ENCODE peak calls at places on chromosomes 6 and 20, in four cellular contexts. O is endothelial cell, W is mesothelial cell of epicardium, J is astrocyte of the cerebellum. N is an unnamed sample.

GRCh38 chr6:95517004-95517403 is 60.3 kb upstream of the MANEA start:
- DNase-seq in J (no peak), W (no peak), O (no peak), N (no peak)

GRCh38 chr20:6388666-6389197 is 265.9 kb upstream of the FERMT1 start:
- DNase-seq in J (no peak), O (no peak), W (no peak), N (no peak)

GRCh38 chr20:25310268-25310920 is 62.5 kb downstream of the PYGB start:
- DNase-seq in J (peak; percentile 45), W (no peak), O (no peak), N (no peak)

GRCh38 chr6:120302041-120302440 is 952.5 kb upstream of the MAN1A1 start:
- DNase-seq in J (no peak), W (no peak), O (no peak), N (no peak)

GRCh38 chr20:57703013-57703412 is 6.8 kb downstream of the PMEPA1 start:
- DNase-seq in W (no peak), O (no peak), J (no peak), N (no peak)

GRCh38 chr6:66556936-66557335 is 849.9 kb upstream of the EYS start:
- DNase-seq in W (no peak), J (no peak), O (no peak), N (no peak)

GRCh38 chr6:126657556-126658129 is 317.7 kb downstream of the CENPW start:
- DNase-seq in W (no peak), J (peak; percentile 42), O (peak; percentile 18), N (no peak)

GRCh38 chr6:126888727-126889725 is 229.4 kb upstream of the RSPO3 start:
- DNase-seq in J (no peak), W (no peak), O (no peak), N (no peak)

GRCh38 chr20:39775110-39775509 is 813.0 kb downstream of the DHX35 start:
- DNase-seq in J (peak; percentile 98), W (no peak), O (no peak), N (no peak)

GRCh38 chr6:38080889-38081288 is 261.4 kb downstream of the ZFAND3 start:
- DNase-seq in O (no peak), J (no peak), W (no peak), N (no peak)

GRCh38 chr6:80767808-80768207 is 661.3 kb downstream of the BCKDHB start:
- DNase-seq in W (no peak), O (no peak), J (peak; percentile 81), N (no peak)

GRCh38 chr6:169224185-169224695 is 29.4 kb downstream of the THBS2 start:
- DNase-seq in O (no peak), W (no peak), J (no peak), N (no peak)

GRCh38 chr6:168089186-168090063 is 10.4 kb upstream of the FRMD1 start:
- DNase-seq in W (no peak), J (no peak), O (no peak), N (no peak)

GRCh38 chr6:109236140-109237081 is 141.1 kb downstream of the CEP57L1 start:
- DNase-seq in W (no peak), J (no peak), O (peak; percentile 10), N (peak; percentile 15)

GRCh38 chr6:106114492-106114891 is 28.4 kb downstream of the PRDM1 start:
- DNase-seq in W (no peak), J (no peak), O (no peak), N (no peak)

GRCh38 chr20:32830437-32830836 is 10.7 kb downstream of the MAPRE1 start:
- DNase-seq in W (no peak), J (no peak), O (no peak), N (no peak)

GRCh38 chr6:21749754-21750153 is 156.2 kb downstream of the SOX4 start:
- DNase-seq in W (no peak), J (no peak), O (no peak), N (no peak)

GRCh38 chr6:50610562-50610961 is 102.8 kb upstream of the TFAP2D start:
- DNase-seq in O (no peak), J (no peak), W (no peak), N (no peak)

GRCh38 chr6:7085911-7086310 is 21.9 kb upstream of the RREB1 start:
- DNase-seq in J (no peak), O (no peak), W (peak; percentile 20), N (no peak)

GRCh38 chr6:77740380-77740779 is 87.5 kb downstream of the MEI4 start:
- DNase-seq in O (no peak), J (peak; percentile 18), W (no peak), N (no peak)

GRCh38 chr20:63941282-63942060 is 14.7 kb downstream of the UCKL1 start:
- DNase-seq in O (peak; percentile 60), J (no peak), W (no peak), N (no peak)

GRCh38 chr20:61420056-61420455 is 168.0 kb downstream of the CDH4 start:
- DNase-seq in W (no peak), J (no peak), O (no peak), N (no peak)

GRCh38 chr6:158311193-158311592 is 1.1 kb upstream of the TULP4 start:
- DNase-seq in J (no peak), W (no peak), O (no peak), N (no peak)

GRCh38 chr6:1574083-1574761 is 35.5 kb upstream of the FOXC1 start:
- DNase-seq in J (no peak), W (no peak), O (no peak), N (no peak)

GRCh38 chr6:129732034-129732433 is 22.1 kb upstream of the ARHGAP18 start:
- DNase-seq in W (no peak), J (no peak), O (no peak), N (no peak)

GRCh38 chr6:1608222-1608975 is 1.3 kb upstream of the FOXC1 start:
- DNase-seq in W (no peak), O (peak; percentile 18), J (no peak), N (no peak)

GRCh38 chr6:125300992-125301434 is 754 bp downstream of the HDDC2 start:
- DNase-seq in W (no peak), J (no peak), O (no peak), N (no peak)

GRCh38 chr20:21557246-21557982 is 43.5 kb upstream of the NKX2-2 start:
- DNase-seq in J (no peak), O (no peak), W (no peak), N (no peak)

GRCh38 chr20:4866429-4866828 is 134.9 kb downstream of the SLC23A2 start:
- DNase-seq in O (no peak), W (no peak), J (no peak), N (no peak)

GRCh38 chr6:156776470-156776840 is 723 bp upstream of the ARID1B start:
- DNase-seq in J (no peak), O (no peak), W (no peak), N (no peak)

GRCh38 chr6:30341728-30342127 is 3.2 kb upstream of the RPP21 start:
- DNase-seq in O (no peak), J (no peak), W (no peak), N (no peak)

GRCh38 chr6:30341249-30341648 is 3.7 kb upstream of the RPP21 start:
- DNase-seq in W (no peak), J (no peak), O (no peak), N (no peak)

GRCh38 chr6:30345852-30346251 is 896 bp downstream of the RPP21 start:
- DNase-seq in W (no peak), J (no peak), O (no peak), N (no peak)

GRCh38 chr6:30344191-30344867 is 627 bp upstream of the RPP21 start:
- DNase-seq in O (no peak), J (no peak), W (no peak), N (no peak)

DNA sequence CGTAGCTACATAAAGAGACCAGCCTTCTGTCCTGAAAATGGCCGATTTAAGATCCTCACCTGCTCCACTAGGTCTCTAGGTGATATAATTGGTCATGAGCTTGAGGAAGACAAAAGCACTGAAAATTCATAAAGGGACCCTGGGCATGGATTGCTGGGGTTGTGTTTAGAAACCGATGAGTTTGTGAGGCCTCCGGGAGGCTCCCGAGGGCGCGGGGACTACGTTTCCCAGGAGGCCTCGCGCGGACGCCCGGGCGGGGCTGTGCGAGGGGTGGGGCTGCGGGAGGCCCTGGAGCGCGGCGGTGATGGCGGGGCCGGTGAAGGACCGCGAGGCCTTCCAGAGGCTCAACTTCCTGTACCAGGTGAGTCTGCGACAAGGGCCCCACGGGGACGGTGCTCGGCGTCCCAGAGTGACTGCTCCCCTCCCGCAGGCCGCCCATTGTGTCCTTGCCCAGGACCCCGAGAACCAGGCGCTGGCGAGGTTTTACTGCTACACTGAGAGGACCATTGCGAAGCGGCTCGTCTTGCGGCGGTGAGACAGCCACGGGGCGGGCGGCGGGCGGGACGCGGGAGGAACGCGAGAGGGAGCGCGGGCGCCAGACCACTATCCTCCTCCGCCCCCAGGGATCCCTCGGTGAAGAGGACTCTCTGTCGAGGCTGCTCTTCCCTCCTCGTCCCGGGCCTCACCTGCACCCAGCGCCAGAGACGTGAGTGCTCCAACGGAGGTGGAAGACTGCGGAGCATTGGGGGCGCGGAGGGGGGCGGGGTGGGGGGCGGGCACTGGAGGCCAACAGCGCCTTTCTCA is at the start of gene RPP21:
- DNase-seq in J (peak; percentile 40), W (peak; percentile 79), O (peak; percentile 84), N (peak; percentile 77)
- TF ChIP-seq CTCF in J (no peak), W (no peak), O (no peak), N (no peak)

GRCh38 chr20:46022411-46023147 is 6.4 kb upstream of the SLC12A5 start:
- DNase-seq in W (peak; percentile 58), J (no peak), O (peak; percentile 74), N (peak; percentile 58)
- TF ChIP-seq CTCF in W (peak; percentile 64), J (peak; percentile 75), O (peak; percentile 46), N (peak; percentile 69)

GRCh38 chr6:134503542-134504281 is 185.8 kb upstream of the SGK1 start:
- DNase-seq in W (no peak), J (no peak), O (no peak), N (no peak)
- TF ChIP-seq CTCF in W (no peak), J (no peak), O (no peak), N (no peak)

GRCh38 chr6:89604662-89605061 is 33.9 kb downstream of the LYRM2 start:
- DNase-seq in O (no peak), J (no peak), W (no peak), N (no peak)
- TF ChIP-seq CTCF in O (no peak), J (no peak), W (no peak), N (no peak)

GRCh38 chr20:957544-957943 is 41.4 kb upstream of the ANGPT4 start:
- DNase-seq in J (no peak), W (no peak), O (no peak), N (no peak)
- TF ChIP-seq CTCF in J (peak; percentile 19), W (no peak), O (no peak), N (no peak)

DNA sequence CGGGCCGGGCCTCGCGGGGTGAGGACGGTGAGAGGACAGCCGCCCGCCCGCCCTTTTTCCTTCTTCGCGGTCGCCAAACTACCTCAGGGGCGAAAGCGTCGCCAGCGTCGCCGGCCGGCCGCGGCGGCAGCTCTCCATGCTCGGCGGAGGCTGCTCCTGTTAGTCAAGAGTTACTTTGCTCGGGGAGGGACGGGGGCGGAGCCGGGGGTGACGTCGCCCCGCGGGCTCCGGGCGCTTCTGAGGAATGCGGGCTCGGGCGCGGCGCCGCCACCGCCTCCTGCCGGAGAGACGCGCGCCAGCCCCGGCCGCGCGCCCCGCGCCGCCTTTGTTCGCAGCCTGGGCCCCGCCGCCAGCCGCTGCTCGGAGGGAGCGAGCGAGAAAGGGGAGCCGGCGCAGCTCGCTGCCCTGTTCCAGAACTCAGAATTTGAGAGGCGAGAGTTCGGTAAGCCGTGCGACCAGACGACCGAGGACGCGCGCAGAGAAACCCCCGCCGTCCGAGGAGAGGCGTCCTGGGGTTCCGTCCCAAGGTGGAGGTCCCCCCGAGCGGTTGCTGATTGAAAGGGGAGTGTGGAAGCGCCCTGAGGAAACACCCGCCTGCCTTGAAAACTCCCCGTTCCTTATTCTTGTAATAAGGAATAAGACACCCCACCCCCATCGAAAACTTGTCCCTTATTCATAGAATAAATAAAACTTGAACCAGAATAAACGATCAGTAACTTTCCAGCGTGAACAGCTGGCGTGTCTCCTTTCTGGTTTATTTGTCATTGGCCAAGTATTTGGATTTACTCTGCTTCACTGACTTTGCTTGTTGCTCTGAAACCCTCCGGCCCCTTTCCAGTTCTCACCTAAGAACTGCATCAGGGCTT is at the start of gene PTPRK:
- DNase-seq in O (peak; percentile 94), W (peak; percentile 90), J (peak; percentile 83), N (peak; percentile 92)
- TF ChIP-seq CTCF in O (peak; percentile 74), W (peak; percentile 51), J (peak; percentile 3), N (peak; percentile 61)